ENCODE peak calls at places on chromosomes 3 and 15, in four cellular contexts. One of them, this sample, is unnamed.

GRCh38 chr3:65831733-65832425 is 206.8 kb downstream of the MAGI1 start:
- DNase-seq in breast epithelium: no peak
- DNase-seq in keratinocyte: no peak
- DNase-seq in uterus: no peak
- DNase-seq in this sample: peak; percentile 91

GRCh38 chr3:185701891-185702563 is 115.9 kb downstream of the SENP2 start:
- DNase-seq in breast epithelium: no peak
- DNase-seq in keratinocyte: no peak
- DNase-seq in uterus: no peak
- DNase-seq in this sample: no peak

GRCh38 chr3:162643245-162643644 is 1146.6 kb downstream of the OTOL1 start:
- DNase-seq in breast epithelium: no peak
- DNase-seq in keratinocyte: no peak
- DNase-seq in uterus: no peak
- DNase-seq in this sample: peak; percentile 9

GRCh38 chr3:165195628-165196576 is at the start of gene SLITRK3:
- DNase-seq in breast epithelium: no peak
- DNase-seq in keratinocyte: no peak
- DNase-seq in uterus: peak; percentile 49
- DNase-seq in this sample: no peak

GRCh38 chr15:36175781-36176211 is 403.6 kb upstream of the CDIN1 start:
- DNase-seq in breast epithelium: no peak
- DNase-seq in keratinocyte: no peak
- DNase-seq in uterus: no peak
- DNase-seq in this sample: no peak

GRCh38 chr3:122515856-122516255 is 1.1 kb upstream of the KPNA1 start:
- DNase-seq in breast epithelium: no peak
- DNase-seq in keratinocyte: no peak
- DNase-seq in uterus: no peak
- DNase-seq in this sample: no peak

GRCh38 chr15:56017920-56018319 is 24.5 kb upstream of the NEDD4 start:
- DNase-seq in breast epithelium: no peak
- DNase-seq in keratinocyte: no peak
- DNase-seq in uterus: no peak
- DNase-seq in this sample: peak; percentile 6

GRCh38 chr3:72346526-72346926 is 501.7 kb downstream of the SHQ1 start:
- DNase-seq in breast epithelium: no peak
- DNase-seq in keratinocyte: peak; percentile 38
- DNase-seq in uterus: peak; percentile 54
- DNase-seq in this sample: peak; percentile 98

GRCh38 chr15:64653757-64654156 is 121.6 kb downstream of the RBPMS2 start:
- DNase-seq in breast epithelium: no peak
- DNase-seq in keratinocyte: no peak
- DNase-seq in uterus: no peak
- DNase-seq in this sample: peak; percentile 52

GRCh38 chr15:83192742-83193141 is 14.9 kb downstream of the HDGFL3 start:
- DNase-seq in breast epithelium: no peak
- DNase-seq in keratinocyte: no peak
- DNase-seq in uterus: no peak
- DNase-seq in this sample: peak; percentile 26

GRCh38 chr3:79598594-79598993 is 169.2 kb downstream of the ROBO1 start:
- DNase-seq in breast epithelium: no peak
- DNase-seq in keratinocyte: no peak
- DNase-seq in uterus: no peak
- DNase-seq in this sample: peak; percentile 16

GRCh38 chr3:190038050-190038631 is 82.6 kb downstream of the P3H2 start:
- DNase-seq in breast epithelium: peak; percentile 77
- DNase-seq in keratinocyte: peak; percentile 79
- DNase-seq in uterus: no peak
- DNase-seq in this sample: peak; percentile 78

GRCh38 chr15:40081691-40082194 is 26.9 kb downstream of the BMF start:
- DNase-seq in breast epithelium: peak; percentile 78
- DNase-seq in keratinocyte: no peak
- DNase-seq in uterus: peak; percentile 63
- DNase-seq in this sample: peak; percentile 86

GRCh38 chr3:97138914-97139541 is 324.6 kb downstream of the EPHA6 start:
- DNase-seq in breast epithelium: no peak
- DNase-seq in keratinocyte: peak; percentile 9
- DNase-seq in uterus: no peak
- DNase-seq in this sample: no peak
- TF ChIP-seq CTCF in breast epithelium: no peak
- TF ChIP-seq CTCF in keratinocyte: peak; percentile 56
- TF ChIP-seq CTCF in uterus: no peak
- TF ChIP-seq CTCF in this sample: no peak

GRCh38 chr3:156677536-156677935 is 3.1 kb downstream of the TIPARP start:
- DNase-seq in breast epithelium: no peak
- DNase-seq in keratinocyte: no peak
- DNase-seq in uterus: no peak
- DNase-seq in this sample: no peak

GRCh38 chr3:156676467-156677119 is 2.2 kb downstream of the TIPARP start:
- DNase-seq in breast epithelium: no peak
- DNase-seq in keratinocyte: no peak
- DNase-seq in uterus: no peak
- DNase-seq in this sample: peak; percentile 69

GRCh38 chr3:156680243-156680930 is 6.0 kb downstream of the TIPARP start:
- DNase-seq in breast epithelium: no peak
- DNase-seq in keratinocyte: no peak
- DNase-seq in uterus: no peak
- DNase-seq in this sample: no peak

GRCh38 chr3:156677120-156677479 is 2.7 kb downstream of the TIPARP start:
- DNase-seq in breast epithelium: no peak
- DNase-seq in keratinocyte: no peak
- DNase-seq in uterus: no peak
- DNase-seq in this sample: no peak

DNA sequence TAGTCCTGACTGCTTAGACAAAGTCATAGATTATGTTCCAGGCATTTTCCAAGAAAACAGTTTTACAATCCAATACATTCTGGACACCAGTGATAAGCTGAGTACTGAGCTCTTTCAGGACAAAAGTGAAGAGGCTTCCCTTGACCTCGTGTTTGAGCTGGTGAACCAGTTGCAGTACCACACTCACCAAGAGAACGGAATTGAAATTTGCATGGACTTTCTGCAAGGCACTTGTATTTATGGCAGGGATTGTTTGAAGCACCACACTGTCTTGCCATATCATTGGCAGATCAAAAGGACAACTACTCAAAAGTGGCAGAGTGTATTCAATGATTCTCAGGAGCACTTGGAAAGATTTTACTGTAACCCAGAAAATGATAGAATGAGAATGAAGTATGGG is 3.8 kb downstream of the TIPARP start:
- DNase-seq in breast epithelium: no peak
- DNase-seq in keratinocyte: no peak
- DNase-seq in uterus: no peak
- DNase-seq in this sample: no peak
- H3K4me3 ChIP-seq in breast epithelium: peak overlapping the region; percentile 97
- H3K4me3 ChIP-seq in keratinocyte: no peak overlapping the region
- H3K4me3 ChIP-seq in uterus: no peak overlapping the region
- H3K4me3 ChIP-seq in this sample: peak overlapping the region; percentile 11

GRCh38 chr15:91268510-91268909 is 168.5 kb downstream of the SV2B start:
- DNase-seq in breast epithelium: no peak
- DNase-seq in keratinocyte: no peak
- DNase-seq in uterus: no peak
- DNase-seq in this sample: no peak
- TF ChIP-seq CTCF in breast epithelium: no peak
- TF ChIP-seq CTCF in keratinocyte: peak; percentile 42
- TF ChIP-seq CTCF in uterus: no peak
- TF ChIP-seq CTCF in this sample: peak; percentile 27

GRCh38 chr15:34336947-34337556 is 529 bp downstream of the SLC12A6 start:
- DNase-seq in breast epithelium: no peak
- DNase-seq in keratinocyte: no peak
- DNase-seq in uterus: no peak
- DNase-seq in this sample: no peak

GRCh38 chr15:34337557-34338306 is at the start of gene SLC12A6:
- DNase-seq in breast epithelium: peak; percentile 69
- DNase-seq in keratinocyte: peak; percentile 15
- DNase-seq in uterus: peak; percentile 90
- DNase-seq in this sample: peak; percentile 89

GRCh38 chr15:34335176-34335575 is 2.4 kb downstream of the SLC12A6 start:
- DNase-seq in breast epithelium: no peak
- DNase-seq in keratinocyte: no peak
- DNase-seq in uterus: no peak
- DNase-seq in this sample: peak; percentile 54

GRCh38 chr15:34336333-34336732 is 1.2 kb downstream of the SLC12A6 start:
- DNase-seq in breast epithelium: no peak
- DNase-seq in keratinocyte: no peak
- DNase-seq in uterus: no peak
- DNase-seq in this sample: no peak

GRCh38 chr15:34338347-34338746 is 766 bp upstream of the SLC12A6 start:
- DNase-seq in breast epithelium: no peak
- DNase-seq in keratinocyte: no peak
- DNase-seq in uterus: no peak
- DNase-seq in this sample: no peak
- H3K4me3 ChIP-seq in breast epithelium: peak overlapping the region; percentile 94
- H3K4me3 ChIP-seq in keratinocyte: no peak overlapping the region
- H3K4me3 ChIP-seq in uterus: peak overlapping the region; percentile 89
- H3K4me3 ChIP-seq in this sample: peak overlapping the region; percentile 85

GRCh38 chr3:48575366-48575765 is 11.8 kb upstream of the UCN2 start:
- DNase-seq in breast epithelium: no peak
- DNase-seq in keratinocyte: no peak
- DNase-seq in uterus: no peak
- DNase-seq in this sample: no peak

GRCh38 chr3:48576647-48577046 is 13.1 kb upstream of the UCN2 start:
- DNase-seq in breast epithelium: no peak
- DNase-seq in keratinocyte: no peak
- DNase-seq in uterus: no peak
- DNase-seq in this sample: no peak

GRCh38 chr3:48571938-48572337 is 8.4 kb upstream of the UCN2 start:
- DNase-seq in breast epithelium: no peak
- DNase-seq in keratinocyte: no peak
- DNase-seq in uterus: no peak
- DNase-seq in this sample: no peak

GRCh38 chr3:48572517-48572916 is 8.9 kb upstream of the UCN2 start:
- DNase-seq in breast epithelium: no peak
- DNase-seq in keratinocyte: no peak
- DNase-seq in uterus: no peak
- DNase-seq in this sample: no peak

GRCh38 chr3:48573973-48574585 is 10.5 kb upstream of the UCN2 start:
- DNase-seq in breast epithelium: no peak
- DNase-seq in keratinocyte: no peak
- DNase-seq in uterus: no peak
- DNase-seq in this sample: no peak
- TF ChIP-seq CTCF in breast epithelium: no peak
- TF ChIP-seq CTCF in keratinocyte: no peak
- TF ChIP-seq CTCF in uterus: no peak
- TF ChIP-seq CTCF in this sample: no peak

DNA sequence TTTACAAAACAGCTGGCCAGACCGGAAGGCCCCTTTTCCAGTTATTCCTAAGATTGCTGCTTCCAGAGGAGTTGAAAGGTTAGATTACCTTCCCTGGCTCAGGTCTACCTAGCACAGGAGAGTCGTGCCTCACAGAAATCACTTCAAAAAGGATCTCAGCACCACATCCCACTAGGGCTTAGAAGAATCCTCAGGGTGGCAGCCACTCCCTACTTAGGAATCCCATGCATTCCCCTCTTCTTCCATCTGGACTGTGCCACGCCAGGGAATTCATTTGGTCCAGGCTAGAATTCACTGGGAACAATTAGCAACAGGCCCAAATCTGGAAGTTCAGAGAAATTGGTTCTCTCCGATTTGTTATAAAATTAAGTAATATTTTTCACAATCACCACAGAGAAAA is 226.4 kb upstream of the IL12A start:
- DNase-seq in breast epithelium: no peak
- DNase-seq in keratinocyte: no peak
- DNase-seq in uterus: no peak
- DNase-seq in this sample: no peak
- H3K4me3 ChIP-seq in breast epithelium: no peak overlapping the region
- H3K4me3 ChIP-seq in keratinocyte: peak overlapping the region; percentile 57
- H3K4me3 ChIP-seq in uterus: no peak overlapping the region
- H3K4me3 ChIP-seq in this sample: no peak overlapping the region

GRCh38 chr15:98174286-98174685 is 213.8 kb downstream of the ARRDC4 start:
- DNase-seq in breast epithelium: no peak
- DNase-seq in keratinocyte: no peak
- DNase-seq in uterus: no peak
- DNase-seq in this sample: no peak
- TF ChIP-seq CTCF in breast epithelium: no peak
- TF ChIP-seq CTCF in keratinocyte: peak; percentile 39
- TF ChIP-seq CTCF in uterus: no peak
- TF ChIP-seq CTCF in this sample: no peak